ENCODE peak calls at places on chromosomes 16 and 17, in six cellular contexts. B is lower leg skin, F is Peyer's patch, S is sigmoid colon, T is gastrocnemius medialis, I is adrenal gland. X is an unnamed sample.

GRCh38 chr16:51982715-51983680 is 563.9 kb downstream of the TOX3 start:
- DNase-seq in B (no peak), F (peak), S (no peak), T (no peak), I (peak), X (peak)

GRCh38 chr16:81456523-81457325 is 12.1 kb downstream of the CMIP start:
- DNase-seq in B (no peak), F (peak), S (no peak), T (no peak), I (no peak), X (no peak)

GRCh38 chr17:27245230-27245696 is 48.7 kb upstream of the WSB1 start:
- DNase-seq in B (peak), F (peak), S (peak), T (peak), I (peak), X (peak)

GRCh38 chr17:76793775-76794174 is 55.9 kb downstream of the MFSD11 start:
- DNase-seq in B (no peak), F (no peak), S (no peak), T (no peak), I (no peak), X (no peak)

GRCh38 chr17:3978421-3979275 is 14.4 kb upstream of the ATP2A3 start:
- DNase-seq in B (no peak), F (no peak), S (no peak), T (no peak), I (no peak), X (no peak)

GRCh38 chr17:49996495-49997255 is 1.7 kb upstream of the DLX3 start:
- DNase-seq in B (peak), F (peak), S (no peak), T (no peak), I (peak), X (peak)

GRCh38 chr17:58280480-58281217 is at the start of gene MPO:
- DNase-seq in B (no peak), F (no peak), S (no peak), T (no peak), I (no peak), X (no peak)

GRCh38 chr16:55283776-55284717 is 40.0 kb upstream of the IRX6 start:
- DNase-seq in B (peak), F (no peak), S (no peak), T (no peak), I (no peak), X (no peak)

GRCh38 chr16:49051626-49052025 is 230.0 kb downstream of the CBLN1 start:
- DNase-seq in B (no peak), F (no peak), S (no peak), T (no peak), I (no peak), X (no peak)

GRCh38 chr16:66717112-66717675 is 20.7 kb upstream of the CMTM4 start:
- DNase-seq in B (no peak), F (peak), S (no peak), T (no peak), I (peak), X (no peak)

GRCh38 chr16:57061084-57061905 is 31.1 kb upstream of the CPNE2 start:
- DNase-seq in B (peak), F (peak), S (peak), T (peak), I (peak), X (peak)

GRCh38 chr17:62164712-62165377 is 99.8 kb upstream of the MED13 start:
- DNase-seq in B (no peak), F (no peak), S (no peak), T (no peak), I (no peak), X (no peak)

GRCh38 chr16:54503011-54503410 is 216.4 kb upstream of the IRX3 start:
- DNase-seq in B (peak), F (no peak), S (no peak), T (peak), I (peak), X (no peak)

GRCh38 chr17:16407911-16408588 is 7.3 kb upstream of the TRPV2 start:
- DNase-seq in B (no peak), F (peak), S (peak), T (peak), I (peak), X (no peak)

GRCh38 chr17:73324711-73325526 is 13.1 kb upstream of the CDC42EP4 start:
- DNase-seq in B (no peak), F (no peak), S (no peak), T (no peak), I (no peak), X (no peak)

GRCh38 chr16:47065766-47066688 is 77.7 kb downstream of the NETO2 start:
- DNase-seq in B (peak), F (no peak), S (no peak), T (no peak), I (no peak), X (no peak)

GRCh38 chr17:20944014-20944905 is 98.6 kb downstream of the USP22 start:
- DNase-seq in B (no peak), F (peak), S (no peak), T (no peak), I (peak), X (no peak)

GRCh38 chr17:72681844-72682243 is 410.6 kb downstream of the SLC39A11 start:
- DNase-seq in B (no peak), F (peak), S (no peak), T (no peak), I (no peak), X (no peak)

GRCh38 chr16:80062361-80063027 is 462.0 kb upstream of the MAF start:
- DNase-seq in B (no peak), F (no peak), S (no peak), T (no peak), I (no peak), X (no peak)

GRCh38 chr17:30905742-30906100 is 317 bp downstream of the TEFM start:
- DNase-seq in B (peak), F (no peak), S (no peak), T (no peak), I (no peak), X (no peak)

GRCh38 chr16:80993293-80993691 is 13.4 kb downstream of the CMC2 start:
- DNase-seq in B (no peak), F (no peak), S (no peak), T (no peak), I (peak), X (no peak)

GRCh38 chr16:2147981-2148671 is at the start of gene RAB26:
- DNase-seq in B (peak), F (peak), S (peak), T (peak), I (peak), X (peak)

GRCh38 chr17:37676115-37676925 is 33.1 kb upstream of the DDX52 start:
- DNase-seq in B (no peak), F (peak), S (no peak), T (no peak), I (no peak), X (no peak)

GRCh38 chr17:66840061-66840460 is 5.1 kb downstream of the CACNG5 start:
- DNase-seq in B (peak), F (no peak), S (no peak), T (no peak), I (no peak), X (no peak)

DNA sequence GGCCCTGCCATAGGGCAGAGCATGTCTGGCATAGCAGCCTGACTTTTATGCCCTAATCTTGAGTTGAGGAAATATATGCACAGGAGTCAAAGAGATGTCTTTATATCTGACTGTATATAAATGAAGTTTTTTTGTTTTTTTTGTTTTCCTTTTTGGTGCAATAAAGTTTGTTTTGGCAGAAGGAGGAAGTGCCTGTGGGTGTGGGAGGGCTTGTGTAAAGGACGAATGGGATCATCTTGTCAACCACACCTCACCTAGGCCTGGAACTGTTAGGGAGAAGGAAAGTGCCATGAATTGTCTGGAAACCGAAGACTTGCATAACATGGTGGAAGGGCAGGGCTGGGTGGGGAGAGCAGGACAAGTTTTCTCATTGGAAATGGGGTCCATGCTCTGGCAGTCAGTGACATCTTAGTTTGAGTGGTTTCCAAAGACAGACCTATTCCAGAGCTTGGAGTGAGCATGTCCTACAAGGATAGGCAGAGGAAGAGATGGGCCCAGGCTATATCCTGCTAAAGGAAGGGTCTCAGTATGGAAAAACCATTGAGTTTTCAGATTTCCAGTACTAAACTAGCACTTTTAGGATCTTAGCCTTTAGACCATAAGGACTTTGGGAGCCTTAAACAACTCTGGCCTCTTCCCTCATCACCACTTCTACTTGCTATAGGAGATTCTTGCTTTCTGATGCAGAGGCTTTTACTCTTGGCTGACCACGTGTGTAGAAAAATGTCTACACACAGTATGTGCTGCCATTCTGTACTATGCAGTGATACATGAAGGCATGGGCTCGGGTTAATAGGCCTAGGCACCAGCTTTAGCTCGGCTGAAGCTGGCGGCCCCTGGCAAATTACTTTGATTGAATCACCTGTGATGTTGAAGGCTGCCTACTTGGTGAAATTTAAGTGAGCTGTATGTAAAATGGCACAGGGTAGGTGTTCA is 15.5 kb downstream of the SNF8 start:
- DNase-seq in B (no peak), F (no peak), S (no peak), T (no peak), I (no peak), X (no peak)
- TF ChIP-seq POLR2A in B (no peak), F (no peak), S (no peak), T (no peak), I (no peak), X (no peak)

GRCh38 chr17:51260237-51260959 is at the start of gene UTP18:
- DNase-seq in B (peak), F (peak), S (peak), T (peak), I (peak), X (peak)
- TF ChIP-seq POLR2A in B (peak), F (peak), S (peak), T (peak), I (peak), X (peak)

GRCh38 chr16:15434425-15435215 is at the start of gene BMERB1:
- DNase-seq in B (peak), F (peak), S (peak), T (peak), I (peak), X (peak)
- TF ChIP-seq POLR2A in B (no peak), F (no peak), S (peak), T (peak), I (no peak), X (peak)

DNA sequence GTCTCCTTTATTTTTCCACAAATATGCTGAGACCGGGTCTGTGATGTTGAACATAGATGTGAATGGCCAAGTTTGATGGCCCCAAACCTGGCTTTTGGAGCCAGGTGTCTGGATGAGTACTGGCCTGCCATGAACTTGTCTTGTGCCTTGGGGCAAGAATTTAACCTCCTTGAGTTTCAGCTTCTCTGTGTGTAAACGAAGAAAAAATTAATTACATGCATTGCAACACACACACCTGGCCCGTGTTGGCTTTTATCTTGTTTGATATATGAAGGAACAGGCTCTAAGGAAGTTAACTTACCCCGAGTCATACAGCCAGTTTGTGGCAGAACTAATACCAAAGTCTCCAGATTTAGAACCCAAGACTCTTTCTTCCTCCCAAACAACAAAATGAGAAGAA is 13.1 kb downstream of the FBXO39 start:
- DNase-seq in B (no peak), F (no peak), S (no peak), T (no peak), I (no peak), X (no peak)
- TF ChIP-seq POLR2A in B (no peak), F (no peak), S (no peak), T (no peak), I (no peak), X (no peak)

DNA sequence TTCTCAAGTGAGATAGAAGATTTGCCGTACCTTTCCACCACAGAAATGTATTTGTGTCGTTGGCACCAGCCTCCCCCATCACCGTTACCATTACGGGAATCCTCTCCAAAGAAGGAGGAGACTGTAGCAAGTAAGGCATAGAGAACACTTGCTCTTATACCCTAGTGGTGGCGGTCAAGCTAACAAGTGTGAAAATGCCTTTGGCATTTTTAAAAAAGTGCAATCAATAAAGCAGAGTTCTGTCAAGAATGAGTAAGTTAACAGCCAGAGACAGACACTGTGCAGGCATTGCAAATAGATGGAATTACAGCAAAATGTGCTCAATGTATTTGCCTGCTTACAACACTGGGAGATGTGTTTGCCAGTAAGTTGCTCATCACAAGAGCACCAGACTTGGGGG is 7.7 kb downstream of the MSL1 start:
- DNase-seq in B (no peak), F (no peak), S (no peak), T (no peak), I (no peak), X (no peak)
- TF ChIP-seq POLR2A in B (no peak), F (no peak), S (no peak), T (no peak), I (no peak), X (no peak)

GRCh38 chr17:75010683-75011406 is 1.6 kb upstream of the MRPL58 start:
- DNase-seq in B (no peak), F (peak), S (peak), T (peak), I (no peak), X (no peak)

GRCh38 chr17:75009139-75009724 is 3.2 kb upstream of the MRPL58 start:
- DNase-seq in B (peak), F (no peak), S (no peak), T (no peak), I (no peak), X (no peak)

GRCh38 chr17:75013077-75013391 is 564 bp downstream of the MRPL58 start:
- DNase-seq in B (no peak), F (no peak), S (no peak), T (no peak), I (no peak), X (no peak)

GRCh38 chr17:75011788-75012319 is 616 bp upstream of the MRPL58 start:
- DNase-seq in B (peak), F (peak), S (peak), T (peak), I (peak), X (no peak)

GRCh38 chr17:75012320-75013076 is at the start of gene MRPL58:
- DNase-seq in B (peak), F (peak), S (peak), T (peak), I (peak), X (peak)
- TF ChIP-seq POLR2A in B (no peak), F (no peak), S (peak), T (no peak), I (peak), X (peak)

GRCh38 chr17:1605681-1606351 is 22.8 kb downstream of the SLC43A2 start:
- DNase-seq in B (no peak), F (no peak), S (no peak), T (no peak), I (no peak), X (no peak)

GRCh38 chr17:1604831-1605528 is 23.7 kb downstream of the SLC43A2 start:
- DNase-seq in B (no peak), F (no peak), S (no peak), T (no peak), I (no peak), X (no peak)

GRCh38 chr17:1607971-1608320 is 20.7 kb downstream of the SLC43A2 start:
- DNase-seq in B (no peak), F (no peak), S (no peak), T (no peak), I (no peak), X (no peak)

GRCh38 chr17:1608676-1609075 is 20.0 kb downstream of the SLC43A2 start:
- DNase-seq in B (no peak), F (no peak), S (no peak), T (no peak), I (no peak), X (no peak)

GRCh38 chr17:1606352-1606985 is 22.2 kb downstream of the SLC43A2 start:
- DNase-seq in B (no peak), F (no peak), S (no peak), T (no peak), I (no peak), X (no peak)
- TF ChIP-seq POLR2A in B (no peak), F (no peak), S (no peak), T (no peak), I (no peak), X (no peak)

DNA sequence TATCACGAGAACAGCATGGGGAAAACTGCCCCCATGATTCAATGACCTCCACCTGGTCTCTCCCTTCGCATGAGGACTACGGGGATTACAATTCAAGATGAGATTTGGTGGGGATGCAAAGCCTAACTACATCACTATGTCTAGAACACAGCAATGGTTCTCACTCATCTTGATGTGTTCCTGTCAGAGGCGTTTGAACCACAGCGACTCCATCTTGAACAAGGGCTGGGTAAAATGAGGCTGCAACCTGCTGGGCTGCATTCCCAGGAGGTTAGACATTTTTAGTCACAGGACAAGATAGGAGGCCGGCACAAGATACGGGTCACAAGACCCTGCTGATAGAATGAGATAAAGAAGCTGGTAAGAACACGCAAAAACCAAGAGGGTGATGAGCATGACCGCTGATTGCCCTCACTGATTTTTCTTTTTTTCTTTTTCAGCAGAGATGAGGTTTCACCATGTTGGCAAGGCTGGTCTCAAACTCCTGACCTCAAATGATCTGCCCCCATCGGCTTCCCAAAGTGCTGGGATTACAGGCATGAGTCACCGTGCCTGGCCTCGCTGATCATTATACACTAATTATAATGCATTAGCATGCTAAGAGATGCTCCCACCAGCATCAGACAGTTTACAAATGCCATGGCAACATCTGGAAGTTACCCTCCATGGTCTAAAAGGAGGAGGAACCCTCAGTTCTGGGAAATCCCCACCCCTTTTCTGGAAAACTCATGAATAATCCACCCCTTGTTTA is 3.0 kb upstream of the PPY start:
- DNase-seq in B (no peak), F (no peak), S (no peak), T (no peak), I (no peak), X (no peak)
- TF ChIP-seq POLR2A in B (no peak), F (no peak), S (no peak), T (no peak), I (no peak), X (no peak)

X was measured in H54.